ENCODE peak calls at places on chromosomes 5 and 9, in six cellular contexts. P is heart right ventricle, S is mammary epithelial cell, W is mesenchymal stem cell, U is prostate gland, B is aorta. M is an unnamed sample.

GRCh38 chr9:100167176-100167575 is 68.1 kb downstream of the INVS start:
- DNase-seq in P (no peak), S (peak), W (peak), U (no peak), B (no peak), M (peak)

GRCh38 chr5:125083932-125084331 is 337.5 kb upstream of the ZNF608 start:
- DNase-seq in P (no peak), S (peak), W (peak), U (no peak), B (no peak), M (no peak)

GRCh38 chr9:134519403-134520070 is 122.1 kb upstream of the COL5A1 start:
- DNase-seq in P (no peak), S (no peak), W (no peak), U (no peak), B (no peak), M (no peak)

GRCh38 chr5:42951847-42952411 is 88.2 kb downstream of the ANXA2R start:
- DNase-seq in P (peak), S (no peak), W (no peak), U (no peak), B (peak), M (no peak)

GRCh38 chr9:135925496-135926133 is 18.3 kb upstream of the CAMSAP1 start:
- DNase-seq in P (no peak), S (peak), W (no peak), U (no peak), B (no peak), M (no peak)

GRCh38 chr5:172107606-172108005 is 80.4 kb downstream of the STK10 start:
- DNase-seq in P (no peak), S (peak), W (peak), U (no peak), B (no peak), M (no peak)

GRCh38 chr9:96858018-96858573 is 3.8 kb upstream of the ZNF782 start:
- DNase-seq in P (no peak), S (peak), W (peak), U (no peak), B (no peak), M (peak)

GRCh38 chr9:107260437-107261081 is 22.5 kb upstream of the RAD23B start:
- DNase-seq in P (no peak), S (peak), W (no peak), U (no peak), B (no peak), M (no peak)

GRCh38 chr9:127541865-127542264 is 70.2 kb upstream of the STXBP1 start:
- DNase-seq in P (no peak), S (no peak), W (peak), U (no peak), B (peak), M (no peak)

GRCh38 chr5:180313677-180314076 is 21.8 kb upstream of the MAPK9 start:
- DNase-seq in P (peak), S (no peak), W (no peak), U (no peak), B (peak), M (no peak)

GRCh38 chr9:120299785-120300184 is 280.2 kb downstream of the CDK5RAP2 start:
- DNase-seq in P (no peak), S (no peak), W (no peak), U (no peak), B (no peak), M (no peak)

GRCh38 chr5:177373806-177374205 is 10.4 kb upstream of the SLC34A1 start:
- DNase-seq in P (no peak), S (no peak), W (no peak), U (peak), B (no peak), M (no peak)

GRCh38 chr5:60945760-60946253 is 802 bp downstream of the NDUFAF2 start:
- DNase-seq in P (no peak), S (peak), W (peak), U (peak), B (no peak), M (peak)

GRCh38 chr5:99005506-99005905 is 76.7 kb upstream of the CHD1 start:
- DNase-seq in P (no peak), S (no peak), W (peak), U (no peak), B (no peak), M (no peak)

GRCh38 chr5:6158974-6159863 is 219.1 kb downstream of the MED10 start:
- DNase-seq in P (no peak), S (peak), W (no peak), U (no peak), B (no peak), M (peak)

GRCh38 chr5:685262-686171 is 7.6 kb downstream of the TPPP start:
- DNase-seq in P (no peak), S (no peak), W (no peak), U (no peak), B (peak), M (no peak)

DNA sequence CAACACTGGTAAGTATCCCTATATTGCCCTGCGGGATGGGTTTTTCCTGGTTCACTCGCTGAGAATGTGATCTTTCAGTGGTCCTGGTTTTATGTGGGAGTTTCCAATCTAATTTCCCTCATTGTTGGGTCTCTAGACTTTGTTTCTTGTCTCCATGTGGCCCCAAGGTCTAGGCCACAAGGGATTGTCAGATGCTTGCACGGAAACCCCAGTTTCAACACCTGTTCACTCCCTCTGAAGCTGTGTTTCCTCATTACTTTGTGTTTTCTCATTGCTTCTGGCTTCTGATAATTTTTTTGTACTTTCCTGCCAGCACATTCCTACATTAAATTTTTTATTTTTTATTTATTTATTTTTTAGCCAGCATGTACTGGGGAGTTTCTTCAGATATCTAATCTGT is 191.5 kb downstream of the TTLL11 start:
- DNase-seq in P (no peak), S (no peak), W (no peak), U (no peak), B (no peak), M (no peak)
- H3K27ac ChIP-seq in P (no peak), S (no peak), W (no peak), U (no peak), B (no peak), M (no peak)

GRCh38 chr9:111649016-111649415 is 12.4 kb upstream of the GNG10 start:
- DNase-seq in P (no peak), S (no peak), W (no peak), U (no peak), B (no peak), M (no peak)
- H3K27ac ChIP-seq in P (no peak), S (no peak), W (no peak), U (no peak), B (no peak), M (no peak)

DNA sequence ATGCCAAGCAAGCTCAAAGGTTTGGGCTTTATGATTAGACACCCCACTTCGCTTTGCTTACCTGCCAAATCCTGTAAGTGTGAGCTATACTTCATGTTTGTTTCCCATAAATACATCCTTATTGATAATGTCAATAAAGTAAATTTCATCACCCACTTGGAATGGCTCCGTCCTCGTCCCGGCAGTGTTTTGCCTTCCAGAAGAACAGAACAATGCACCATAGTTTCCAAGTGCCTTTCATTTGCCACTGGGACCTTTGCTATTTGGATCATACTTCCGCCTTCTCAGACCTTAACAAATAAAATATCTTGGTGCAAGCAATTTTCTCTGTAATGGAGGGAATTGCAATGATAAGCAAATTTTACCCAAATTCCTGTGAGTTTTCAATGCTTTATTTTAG is 229.3 kb downstream of the PIK3R1 start:
- DNase-seq in P (no peak), S (no peak), W (no peak), U (peak), B (no peak), M (no peak)
- H3K27ac ChIP-seq in P (no peak), S (peak), W (no peak), U (peak), B (no peak), M (no peak)

GRCh38 chr5:133201310-133201709 is 149.5 kb downstream of the HSPA4 start:
- DNase-seq in P (no peak), S (no peak), W (no peak), U (no peak), B (no peak), M (no peak)
- H3K27ac ChIP-seq in P (no peak), S (no peak), W (no peak), U (no peak), B (no peak), M (no peak)

GRCh38 chr5:119322312-119322947 is 33.4 kb upstream of the TNFAIP8 start:
- DNase-seq in P (no peak), S (no peak), W (no peak), U (no peak), B (no peak), M (no peak)

GRCh38 chr5:119327018-119327417 is 28.8 kb upstream of the TNFAIP8 start:
- DNase-seq in P (no peak), S (no peak), W (no peak), U (no peak), B (peak), M (no peak)

GRCh38 chr5:119323630-119324000 is 32.2 kb upstream of the TNFAIP8 start:
- DNase-seq in P (no peak), S (peak), W (peak), U (peak), B (no peak), M (peak)

GRCh38 chr5:119322948-119323629 is 32.7 kb upstream of the TNFAIP8 start:
- DNase-seq in P (no peak), S (peak), W (no peak), U (no peak), B (no peak), M (peak)

GRCh38 chr5:119324842-119325241 is 31.0 kb upstream of the TNFAIP8 start:
- DNase-seq in P (no peak), S (no peak), W (no peak), U (no peak), B (no peak), M (no peak)
- H3K27ac ChIP-seq in P (peak), S (peak), W (peak), U (no peak), B (no peak), M (no peak)

GRCh38 chr9:1296331-1296730 is 246.2 kb downstream of the DMRT2 start:
- DNase-seq in P (no peak), S (peak), W (no peak), U (no peak), B (no peak), M (no peak)
- H3K27ac ChIP-seq in P (no peak), S (no peak), W (no peak), U (no peak), B (no peak), M (no peak)

GRCh38 chr5:82808960-82809359 is 268.2 kb downstream of the TMEM167A start:
- DNase-seq in P (no peak), S (no peak), W (no peak), U (no peak), B (peak), M (peak)

GRCh38 chr5:82813951-82814350 is 263.2 kb downstream of the TMEM167A start:
- DNase-seq in P (no peak), S (no peak), W (no peak), U (no peak), B (no peak), M (no peak)

GRCh38 chr5:82815871-82816270 is 261.3 kb downstream of the TMEM167A start:
- DNase-seq in P (no peak), S (no peak), W (peak), U (no peak), B (no peak), M (no peak)

GRCh38 chr5:82817897-82818676 is 259.1 kb downstream of the TMEM167A start:
- DNase-seq in P (no peak), S (no peak), W (no peak), U (no peak), B (no peak), M (no peak)

GRCh38 chr5:82812575-82812974 is 264.6 kb downstream of the TMEM167A start:
- DNase-seq in P (no peak), S (no peak), W (peak), U (no peak), B (no peak), M (peak)
- H3K27ac ChIP-seq in P (no peak), S (no peak), W (no peak), U (no peak), B (no peak), M (no peak)

GRCh38 chr9:91919621-91920020 is 30.4 kb downstream of the ROR2 start:
- DNase-seq in P (no peak), S (no peak), W (no peak), U (no peak), B (no peak), M (no peak)

GRCh38 chr9:91920846-91921350 is 29.1 kb downstream of the ROR2 start:
- DNase-seq in P (no peak), S (no peak), W (no peak), U (no peak), B (no peak), M (no peak)

GRCh38 chr9:91924090-91924489 is 25.9 kb downstream of the ROR2 start:
- DNase-seq in P (no peak), S (no peak), W (no peak), U (no peak), B (no peak), M (no peak)

GRCh38 chr9:91923145-91923544 is 26.9 kb downstream of the ROR2 start:
- DNase-seq in P (no peak), S (no peak), W (no peak), U (no peak), B (no peak), M (no peak)

GRCh38 chr9:91921371-91921770 is 28.7 kb downstream of the ROR2 start:
- DNase-seq in P (no peak), S (no peak), W (no peak), U (no peak), B (no peak), M (no peak)
- H3K27ac ChIP-seq in P (no peak), S (no peak), W (no peak), U (no peak), B (no peak), M (no peak)

GRCh38 chr5:32996336-32996735 is 285.2 kb downstream of the NPR3 start:
- DNase-seq in P (no peak), S (no peak), W (no peak), U (no peak), B (no peak), M (no peak)

GRCh38 chr5:32991416-32991805 is 280.3 kb downstream of the NPR3 start:
- DNase-seq in P (no peak), S (peak), W (no peak), U (peak), B (no peak), M (no peak)

GRCh38 chr5:32984851-32985250 is 273.7 kb downstream of the NPR3 start:
- DNase-seq in P (no peak), S (peak), W (no peak), U (no peak), B (no peak), M (no peak)

GRCh38 chr5:32989815-32990214 is 278.7 kb downstream of the NPR3 start:
- DNase-seq in P (no peak), S (peak), W (no peak), U (no peak), B (no peak), M (no peak)

GRCh38 chr5:32990593-32991415 is 279.7 kb downstream of the NPR3 start:
- DNase-seq in P (no peak), S (peak), W (no peak), U (peak), B (no peak), M (no peak)
- H3K27ac ChIP-seq in P (no peak), S (peak), W (no peak), U (no peak), B (no peak), M (no peak)

M was measured in cardiac muscle cell.